ENCODE peak calls at places on chromosome 4, in five cellular contexts. K is COR-L47, X is NCI-H1436, O is amygdala, J is GM06990. S is an unnamed sample.

GRCh38 chr4:102227388-102227787 is 117.9 kb downstream of the SLC39A8 start:
- DNase-seq in K (no peak), X (no peak), O (no peak), J (no peak), S (no peak)

GRCh38 chr4:45971108-45971507 is 152.7 kb downstream of the GABRG1 start:
- DNase-seq in K (no peak), X (no peak), O (no peak), J (no peak), S (no peak)

GRCh38 chr4:107853444-107854325 is 29.0 kb downstream of the SGMS2 start:
- DNase-seq in K (no peak), X (no peak), O (no peak), J (no peak), S (no peak)

GRCh38 chr4:72701987-72702819 is 133.2 kb upstream of the ADAMTS3 start:
- DNase-seq in K (peak), X (peak), O (no peak), J (no peak), S (peak)

GRCh38 chr4:83561381-83561780 is 25.5 kb downstream of the GPAT3 start:
- DNase-seq in K (no peak), X (no peak), O (no peak), J (no peak), S (no peak)

GRCh38 chr4:337932-338758 is 531 bp downstream of the ZNF141 start:
- DNase-seq in K (no peak), X (no peak), O (no peak), J (peak), S (no peak)

GRCh38 chr4:121696140-121696640 is 590 bp downstream of the ANXA5 start:
- DNase-seq in K (peak), X (no peak), O (peak), J (peak), S (peak)

GRCh38 chr4:47222276-47222675 is 190.9 kb downstream of the GABRB1 start:
- DNase-seq in K (no peak), X (no peak), O (no peak), J (no peak), S (no peak)

GRCh38 chr4:38688676-38689355 is 24.8 kb downstream of the KLF3 start:
- DNase-seq in K (no peak), X (no peak), O (no peak), J (no peak), S (no peak)

GRCh38 chr4:98253499-98253898 is 7.7 kb upstream of the RAP1GDS1 start:
- DNase-seq in K (no peak), X (no peak), O (no peak), J (no peak), S (no peak)

S was measured in GM13976.